ENCODE peak calls at places on chromosomes 3 and 15, in seven cellular contexts. One of them, this sample, is unnamed.

GRCh38 chr3:190455843-190456242 is 6.1 kb upstream of the TMEM207 start:
- DNase-seq in HepG2: no peak
- DNase-seq in HCT116: no peak
- DNase-seq in K562: no peak
- DNase-seq in SK-N-SH: no peak
- DNase-seq in GM12878: no peak
- DNase-seq in H1: no peak
- DNase-seq in this sample: no peak

GRCh38 chr15:79978694-79979519 is 7.9 kb upstream of the BCL2A1 start:
- DNase-seq in SK-N-SH: no peak
- DNase-seq in H1: no peak
- DNase-seq in HepG2: peak
- DNase-seq in HCT116: no peak
- DNase-seq in K562: no peak
- DNase-seq in GM12878: peak
- DNase-seq in this sample: no peak

GRCh38 chr15:86082619-86083377 is 3.1 kb downstream of the AGBL1 start:
- DNase-seq in HepG2: no peak
- DNase-seq in K562: no peak
- DNase-seq in SK-N-SH: peak
- DNase-seq in HCT116: no peak
- DNase-seq in GM12878: no peak
- DNase-seq in H1: no peak
- DNase-seq in this sample: no peak

GRCh38 chr3:157412323-157412845 is 24.3 kb upstream of the PTX3 start:
- DNase-seq in H1: no peak
- DNase-seq in HCT116: no peak
- DNase-seq in K562: no peak
- DNase-seq in GM12878: no peak
- DNase-seq in HepG2: no peak
- DNase-seq in SK-N-SH: no peak
- DNase-seq in this sample: no peak

GRCh38 chr3:124775776-124776336 is 45.6 kb downstream of the UMPS start:
- DNase-seq in HepG2: no peak
- DNase-seq in GM12878: no peak
- DNase-seq in K562: no peak
- DNase-seq in HCT116: no peak
- DNase-seq in H1: no peak
- DNase-seq in SK-N-SH: no peak
- DNase-seq in this sample: no peak

GRCh38 chr3:60579734-60580133 is 671.5 kb downstream of the FHIT start:
- DNase-seq in HCT116: no peak
- DNase-seq in HepG2: no peak
- DNase-seq in SK-N-SH: peak
- DNase-seq in K562: no peak
- DNase-seq in H1: no peak
- DNase-seq in GM12878: no peak
- DNase-seq in this sample: no peak

GRCh38 chr15:26197719-26198118 is 334.6 kb upstream of the ATP10A start:
- DNase-seq in SK-N-SH: no peak
- DNase-seq in K562: no peak
- DNase-seq in H1: no peak
- DNase-seq in HCT116: no peak
- DNase-seq in HepG2: no peak
- DNase-seq in GM12878: no peak
- DNase-seq in this sample: no peak

GRCh38 chr15:65021475-65021874 is 8.0 kb downstream of the MTFMT start:
- DNase-seq in H1: no peak
- DNase-seq in SK-N-SH: no peak
- DNase-seq in GM12878: no peak
- DNase-seq in HCT116: no peak
- DNase-seq in K562: no peak
- DNase-seq in HepG2: no peak
- DNase-seq in this sample: no peak

GRCh38 chr3:65713016-65713415 is 325.7 kb downstream of the MAGI1 start:
- DNase-seq in SK-N-SH: no peak
- DNase-seq in GM12878: no peak
- DNase-seq in HCT116: no peak
- DNase-seq in H1: no peak
- DNase-seq in HepG2: no peak
- DNase-seq in K562: no peak
- DNase-seq in this sample: no peak

GRCh38 chr3:38348903-38349302 is 2.3 kb downstream of the XYLB start:
- DNase-seq in GM12878: no peak
- DNase-seq in K562: no peak
- DNase-seq in H1: no peak
- DNase-seq in SK-N-SH: no peak
- DNase-seq in HCT116: no peak
- DNase-seq in HepG2: no peak
- DNase-seq in this sample: no peak

GRCh38 chr3:25033407-25034029 is 394.5 kb upstream of the RARB start:
- DNase-seq in HCT116: peak
- DNase-seq in K562: peak
- DNase-seq in H1: peak
- DNase-seq in HepG2: peak
- DNase-seq in GM12878: no peak
- DNase-seq in SK-N-SH: peak
- DNase-seq in this sample: no peak

GRCh38 chr3:15955968-15956367 is 158.2 kb upstream of the ANKRD28 start:
- DNase-seq in HCT116: no peak
- DNase-seq in H1: no peak
- DNase-seq in SK-N-SH: no peak
- DNase-seq in K562: no peak
- DNase-seq in HepG2: no peak
- DNase-seq in GM12878: no peak
- DNase-seq in this sample: no peak

GRCh38 chr3:188066141-188066540 is 87.8 kb upstream of the LPP start:
- DNase-seq in H1: no peak
- DNase-seq in HepG2: no peak
- DNase-seq in K562: no peak
- DNase-seq in GM12878: no peak
- DNase-seq in HCT116: no peak
- DNase-seq in SK-N-SH: no peak
- DNase-seq in this sample: no peak

GRCh38 chr3:188064831-188065493 is 89.0 kb upstream of the LPP start:
- DNase-seq in K562: no peak
- DNase-seq in GM12878: no peak
- DNase-seq in HepG2: peak
- DNase-seq in SK-N-SH: no peak
- DNase-seq in H1: no peak
- DNase-seq in HCT116: no peak
- DNase-seq in this sample: peak

GRCh38 chr3:188071636-188072035 is 82.3 kb upstream of the LPP start:
- DNase-seq in SK-N-SH: no peak
- DNase-seq in HCT116: no peak
- DNase-seq in H1: no peak
- DNase-seq in GM12878: no peak
- DNase-seq in K562: no peak
- DNase-seq in HepG2: no peak
- DNase-seq in this sample: no peak

GRCh38 chr3:188067932-188068331 is 86.0 kb upstream of the LPP start:
- DNase-seq in K562: no peak
- DNase-seq in HCT116: no peak
- DNase-seq in H1: no peak
- DNase-seq in SK-N-SH: no peak
- DNase-seq in GM12878: no peak
- DNase-seq in HepG2: no peak
- DNase-seq in this sample: no peak
- TF ChIP-seq JUND in K562: no peak
- TF ChIP-seq JUND in HCT116: no peak
- TF ChIP-seq JUND in H1: no peak
- TF ChIP-seq JUND in SK-N-SH: peak
- TF ChIP-seq JUND in GM12878: no peak
- TF ChIP-seq JUND in HepG2: no peak
- TF ChIP-seq JUND in this sample: no peak

DNA sequence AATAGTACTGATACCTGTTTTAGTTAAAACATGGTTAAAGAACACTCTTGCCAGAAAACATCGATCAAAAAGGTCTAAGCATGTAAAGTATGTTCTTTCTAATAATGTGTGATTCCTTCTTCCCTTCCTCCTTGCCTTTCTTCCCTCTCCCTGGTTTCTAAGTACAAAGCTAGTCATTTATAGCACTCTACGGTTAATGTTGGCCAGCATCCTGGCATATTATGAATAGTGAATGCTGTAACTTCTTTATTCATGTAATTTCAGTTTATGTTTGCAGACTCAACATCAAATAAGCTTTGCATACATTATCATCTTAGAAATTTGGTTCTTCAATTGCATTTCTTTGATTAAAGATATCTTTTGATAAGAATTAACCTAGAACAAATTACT is 27.1 kb downstream of the P2RY12 start:
- DNase-seq in HepG2: no peak
- DNase-seq in H1: no peak
- DNase-seq in SK-N-SH: no peak
- DNase-seq in K562: no peak
- DNase-seq in GM12878: no peak
- DNase-seq in HCT116: no peak
- DNase-seq in this sample: no peak
- TF ChIP-seq JUND in HepG2: no peak
- TF ChIP-seq JUND in H1: no peak
- TF ChIP-seq JUND in SK-N-SH: no peak
- TF ChIP-seq JUND in K562: no peak
- TF ChIP-seq JUND in GM12878: no peak
- TF ChIP-seq JUND in HCT116: no peak
- TF ChIP-seq JUND in this sample: no peak

GRCh38 chr3:117756580-117756979 is 1047.0 kb downstream of the TUSC7 start:
- DNase-seq in K562: no peak
- DNase-seq in GM12878: no peak
- DNase-seq in H1: no peak
- DNase-seq in SK-N-SH: peak
- DNase-seq in HepG2: no peak
- DNase-seq in HCT116: no peak
- DNase-seq in this sample: no peak
- TF ChIP-seq JUND in K562: no peak
- TF ChIP-seq JUND in GM12878: no peak
- TF ChIP-seq JUND in H1: no peak
- TF ChIP-seq JUND in SK-N-SH: no peak
- TF ChIP-seq JUND in HepG2: no peak
- TF ChIP-seq JUND in HCT116: no peak
- TF ChIP-seq JUND in this sample: no peak

GRCh38 chr3:178434206-178434805 is 101.9 kb upstream of the KCNMB2 start:
- DNase-seq in K562: no peak
- DNase-seq in H1: no peak
- DNase-seq in SK-N-SH: peak
- DNase-seq in HCT116: no peak
- DNase-seq in GM12878: no peak
- DNase-seq in HepG2: no peak
- DNase-seq in this sample: no peak

GRCh38 chr3:178435575-178435974 is 100.7 kb upstream of the KCNMB2 start:
- DNase-seq in GM12878: no peak
- DNase-seq in HCT116: no peak
- DNase-seq in H1: no peak
- DNase-seq in K562: no peak
- DNase-seq in SK-N-SH: no peak
- DNase-seq in HepG2: no peak
- DNase-seq in this sample: no peak

GRCh38 chr3:178439504-178439903 is 96.7 kb upstream of the KCNMB2 start:
- DNase-seq in HCT116: no peak
- DNase-seq in H1: no peak
- DNase-seq in K562: peak
- DNase-seq in HepG2: no peak
- DNase-seq in SK-N-SH: no peak
- DNase-seq in GM12878: no peak
- DNase-seq in this sample: peak

DNA sequence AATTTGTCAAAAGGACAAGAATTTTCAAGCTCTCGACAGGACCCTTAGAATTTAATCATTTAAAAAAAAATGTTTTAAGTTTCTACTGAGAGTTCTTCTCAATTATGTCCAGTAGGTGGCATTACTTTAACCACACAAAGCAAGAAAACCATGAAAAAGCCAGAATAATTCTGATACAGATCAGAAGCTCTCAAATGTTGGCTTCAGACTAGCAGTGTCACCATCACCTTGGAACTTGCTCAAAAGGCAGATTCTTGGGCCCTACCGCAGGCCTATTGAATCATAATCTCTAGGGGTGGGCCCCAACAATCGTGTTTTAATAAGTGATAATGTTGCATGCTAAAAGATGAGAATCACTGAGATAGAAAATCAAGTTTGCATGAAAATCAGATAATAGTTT is 99.5 kb upstream of the KCNMB2 start:
- DNase-seq in GM12878: no peak
- DNase-seq in H1: no peak
- DNase-seq in HepG2: no peak
- DNase-seq in HCT116: peak
- DNase-seq in K562: peak
- DNase-seq in SK-N-SH: peak
- DNase-seq in this sample: peak
- TF ChIP-seq JUND in GM12878: no peak
- TF ChIP-seq JUND in H1: no peak
- TF ChIP-seq JUND in HepG2: no peak
- TF ChIP-seq JUND in HCT116: no peak
- TF ChIP-seq JUND in K562: no peak
- TF ChIP-seq JUND in SK-N-SH: no peak
- TF ChIP-seq JUND in this sample: no peak

GRCh38 chr3:49844464-49845183 is 11.7 kb downstream of the TRAIP start:
- DNase-seq in H1: no peak
- DNase-seq in GM12878: no peak
- DNase-seq in SK-N-SH: no peak
- DNase-seq in HCT116: no peak
- DNase-seq in HepG2: peak
- DNase-seq in K562: no peak
- DNase-seq in this sample: no peak
- TF ChIP-seq JUND in H1: no peak
- TF ChIP-seq JUND in GM12878: no peak
- TF ChIP-seq JUND in SK-N-SH: no peak
- TF ChIP-seq JUND in HCT116: no peak
- TF ChIP-seq JUND in HepG2: no peak
- TF ChIP-seq JUND in K562: no peak
- TF ChIP-seq JUND in this sample: no peak

This sample was measured in T47D.